ENCODE peak calls at places on chromosome 4, in six cellular contexts. B, Y, R, Q, E and H are unnamed samples.

GRCh38 chr4:39977489-39978377 is at the start of gene PDS5A:
- DNase-seq in B (peak; percentile 88), Y (peak; percentile 84), R (peak; percentile 84), Q (peak; percentile 84), E (peak; percentile 85), H (peak; percentile 92)

GRCh38 chr4:105433421-105433820 is 40.4 kb downstream of the PPA2 start:
- DNase-seq in B (no peak), Y (no peak), R (no peak), Q (no peak), E (no peak), H (no peak)

GRCh38 chr4:38605794-38606586 is 58.0 kb upstream of the KLF3 start:
- DNase-seq in B (no peak), Y (no peak), R (no peak), Q (no peak), E (peak; percentile 23), H (no peak)

GRCh38 chr4:153655004-153655541 is 29.0 kb upstream of the TLR2 start:
- DNase-seq in B (no peak), Y (no peak), R (no peak), Q (no peak), E (no peak), H (no peak)

GRCh38 chr4:5635826-5636196 is 72.5 kb downstream of the EVC2 start:
- DNase-seq in B (no peak), Y (no peak), R (no peak), Q (no peak), E (no peak), H (no peak)

GRCh38 chr4:148375581-148375980 is 66.6 kb downstream of the NR3C2 start:
- DNase-seq in B (no peak), Y (no peak), R (no peak), Q (no peak), E (no peak), H (no peak)

GRCh38 chr4:144754562-144755410 is 108.8 kb downstream of the HHIP start:
- DNase-seq in B (peak; percentile 34), Y (no peak), R (no peak), Q (peak; percentile 9), E (no peak), H (no peak)

GRCh38 chr4:39621582-39621981 is 17.1 kb downstream of the SMIM14 start:
- DNase-seq in B (peak; percentile 44), Y (no peak), R (no peak), Q (peak; percentile 75), E (no peak), H (peak; percentile 46)

GRCh38 chr4:181330654-181331595 is 912.3 kb upstream of the TENM3 start:
- DNase-seq in B (no peak), Y (no peak), R (no peak), Q (no peak), E (no peak), H (no peak)

GRCh38 chr4:6424425-6424824 is 48.0 kb downstream of the PPP2R2C start:
- DNase-seq in B (no peak), Y (no peak), R (no peak), Q (no peak), E (no peak), H (no peak)

GRCh38 chr4:76874176-76874575 is 23.8 kb downstream of the SOWAHB start:
- DNase-seq in B (no peak), Y (no peak), R (no peak), Q (no peak), E (no peak), H (no peak)

GRCh38 chr4:52718123-52718522 is 33.1 kb downstream of the ERVMER34-1 start:
- DNase-seq in B (no peak), Y (no peak), R (no peak), Q (no peak), E (no peak), H (no peak)